ENCODE peak calls at places on chromosomes 11 and 22, in five cellular contexts. V is H1, Y is esophagus muscularis mucosa, M is neural crest cell, A is foreskin fibroblast. T is an unnamed sample.

GRCh38 chr22:28882545-28882877 is 861 bp upstream of the ZNRF3 start:
- DNase-seq in V (no peak), Y (no peak), M (no peak), A (peak; percentile 55), T (peak; percentile 12)

GRCh38 chr22:42326786-42327185 is 56.3 kb upstream of the TCF20 start:
- DNase-seq in V (no peak), Y (no peak), M (no peak), A (peak; percentile 26), T (no peak)

GRCh38 chr11:59171508-59172322 is at the start of gene DTX4:
- DNase-seq in V (peak; percentile 79), Y (peak; percentile 97), M (peak; percentile 96), A (peak; percentile 95), T (peak; percentile 95)

GRCh38 chr11:24437123-24437522 is 59.7 kb upstream of the LUZP2 start:
- DNase-seq in V (no peak), Y (no peak), M (no peak), A (no peak), T (no peak)

GRCh38 chr22:50605349-50606074 is 4.9 kb downstream of the MAPK8IP2 start:
- DNase-seq in V (no peak), Y (no peak), M (no peak), A (no peak), T (no peak)

GRCh38 chr11:26749927-26750326 is 28.1 kb upstream of the SLC5A12 start:
- DNase-seq in V (no peak), Y (no peak), M (no peak), A (no peak), T (no peak)

GRCh38 chr11:13941790-13942189 is 20.7 kb upstream of the SPON1 start:
- DNase-seq in V (no peak), Y (no peak), M (no peak), A (no peak), T (no peak)

GRCh38 chr11:109960831-109961230 is 132.4 kb upstream of the ZC3H12C start:
- DNase-seq in V (no peak), Y (no peak), M (no peak), A (peak; percentile 90), T (no peak)

GRCh38 chr11:16361108-16361869 is 4.9 kb upstream of the SOX6 start:
- DNase-seq in V (no peak), Y (no peak), M (no peak), A (no peak), T (no peak)

GRCh38 chr11:76542436-76542835 is 97.6 kb downstream of the EMSY start:
- DNase-seq in V (no peak), Y (no peak), M (no peak), A (no peak), T (no peak)

GRCh38 chr11:65479184-65480145 is 19.4 kb upstream of the MALAT1 start:
- DNase-seq in V (no peak), Y (no peak), M (no peak), A (peak; percentile 87), T (no peak)

GRCh38 chr22:18156878-18157713 is 7.1 kb downstream of the USP18 start:
- DNase-seq in V (peak; percentile 54), Y (no peak), M (peak; percentile 76), A (peak; percentile 95), T (peak; percentile 90)

GRCh38 chr11:47946682-47947575 is 33.4 kb upstream of the PTPRJ start:
- DNase-seq in V (no peak), Y (peak; percentile 92), M (no peak), A (peak; percentile 96), T (no peak)

GRCh38 chr11:12540913-12541587 is 133.2 kb upstream of the TEAD1 start:
- DNase-seq in V (no peak), Y (peak; percentile 92), M (no peak), A (peak; percentile 93), T (no peak)

GRCh38 chr11:70298243-70298915 is 27.9 kb downstream of the PPFIA1 start:
- DNase-seq in V (no peak), Y (no peak), M (no peak), A (no peak), T (no peak)

GRCh38 chr22:48208894-48209293 is 1446.4 kb downstream of the TBC1D22A start:
- DNase-seq in V (no peak), Y (peak; percentile 42), M (no peak), A (no peak), T (no peak)

GRCh38 chr11:65524010-65524746 is 705 bp upstream of the SCYL1 start:
- DNase-seq in V (no peak), Y (no peak), M (no peak), A (peak; percentile 51), T (no peak)

GRCh38 chr11:100727410-100727809 is 40.3 kb downstream of the ARHGAP42 start:
- DNase-seq in V (no peak), Y (no peak), M (no peak), A (no peak), T (no peak)

GRCh38 chr11:6556139-6556949 is 47.1 kb downstream of the RRP8 start:
- DNase-seq in V (no peak), Y (no peak), M (no peak), A (no peak), T (no peak)

GRCh38 chr11:19102521-19102900 is 14.5 kb upstream of the ZDHHC13 start:
- DNase-seq in V (no peak), Y (no peak), M (no peak), A (no peak), T (no peak)

GRCh38 chr11:109423114-109423859 is 1.3 kb downstream of the C11orf87 start:
- DNase-seq in V (peak; percentile 2), Y (no peak), M (peak; percentile 10), A (peak; percentile 4), T (peak; percentile 45)

GRCh38 chr22:44580756-44581435 is 82.9 kb upstream of the RTL6 start:
- DNase-seq in V (no peak), Y (no peak), M (no peak), A (no peak), T (no peak)

GRCh38 chr11:87150936-87151335 is 113.2 kb downstream of the TMEM135 start:
- DNase-seq in V (no peak), Y (no peak), M (no peak), A (peak; percentile 24), T (no peak)

GRCh38 chr22:30824096-30824495 is 129.4 kb downstream of the OSBP2 start:
- DNase-seq in V (no peak), Y (no peak), M (no peak), A (no peak), T (no peak)

GRCh38 chr11:95897731-95898130 is 26.2 kb downstream of the MTMR2 start:
- DNase-seq in V (no peak), Y (no peak), M (no peak), A (peak; percentile 59), T (no peak)

GRCh38 chr11:91819743-91820142 is 404.9 kb upstream of the FAT3 start:
- DNase-seq in V (no peak), Y (no peak), M (no peak), A (no peak), T (no peak)

GRCh38 chr11:119729581-119730346 is 764 bp upstream of the NECTIN1 start:
- DNase-seq in V (no peak), Y (no peak), M (no peak), A (peak; percentile 83), T (no peak)
- TF ChIP-seq CTCF in V (no peak), Y (peak; percentile 3), M (peak; percentile 36), A (no peak), T (peak; percentile 10)

GRCh38 chr11:102661040-102661439 is 35.9 kb upstream of the MMP20 start:
- DNase-seq in V (no peak), Y (no peak), M (no peak), A (no peak), T (no peak)

GRCh38 chr11:102664001-102664752 is 39.0 kb upstream of the MMP20 start:
- DNase-seq in V (no peak), Y (no peak), M (no peak), A (no peak), T (peak; percentile 12)

GRCh38 chr11:102669664-102670063 is 35.9 kb downstream of the MMP27 start:
- DNase-seq in V (no peak), Y (no peak), M (no peak), A (peak; percentile 42), T (no peak)

GRCh38 chr11:102662607-102663006 is 37.5 kb upstream of the MMP20 start:
- DNase-seq in V (no peak), Y (no peak), M (no peak), A (no peak), T (no peak)

DNA sequence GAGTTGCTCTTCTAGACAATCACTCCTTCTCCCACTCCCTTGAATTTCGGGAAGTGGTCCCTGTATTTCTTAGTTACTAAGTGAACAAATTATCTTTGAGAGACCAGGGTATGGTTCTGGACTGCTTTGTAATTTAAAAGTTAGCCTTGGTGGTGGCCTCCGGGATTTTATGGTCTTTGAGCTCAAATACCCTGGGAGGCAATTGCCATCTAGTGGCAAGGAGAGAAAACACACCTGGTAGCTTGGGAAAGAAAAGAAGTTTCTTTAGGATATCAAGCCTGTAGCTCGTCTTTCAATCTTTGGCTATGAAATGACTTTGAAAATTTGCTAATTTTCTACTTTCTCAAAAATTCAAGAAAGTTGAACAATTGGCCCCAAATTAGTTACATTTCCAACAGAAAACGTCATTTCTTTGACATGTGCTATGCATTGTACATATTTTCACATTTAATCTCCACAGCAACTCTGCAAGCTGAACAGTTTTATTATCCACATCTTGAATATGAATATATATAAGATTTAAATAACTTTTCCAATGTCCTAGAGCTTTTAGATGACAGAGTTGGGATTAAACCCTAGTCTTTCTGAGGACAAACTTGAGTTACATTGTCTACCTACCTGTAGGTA is 39.1 kb downstream of the MMP27 start:
- DNase-seq in V (no peak), Y (no peak), M (peak; percentile 3), A (peak; percentile 75), T (no peak)
- TF ChIP-seq CTCF in V (peak; percentile 8), Y (peak; percentile 63), M (peak; percentile 86), A (peak; percentile 85), T (peak; percentile 86)

GRCh38 chr11:5505363-5506048 is 4.3 kb downstream of the UBQLN3 start:
- DNase-seq in V (no peak), Y (no peak), M (no peak), A (no peak), T (no peak)

GRCh38 chr11:5507586-5508305 is 2.0 kb downstream of the UBQLN3 start:
- DNase-seq in V (no peak), Y (no peak), M (no peak), A (no peak), T (no peak)

GRCh38 chr11:5508605-5509004 is 1.2 kb downstream of the UBQLN3 start:
- DNase-seq in V (no peak), Y (no peak), M (no peak), A (no peak), T (no peak)

GRCh38 chr11:5509803-5510202 is at the start of gene UBQLN3:
- DNase-seq in V (no peak), Y (no peak), M (no peak), A (no peak), T (no peak)

GRCh38 chr11:5507177-5507576 is 2.6 kb downstream of the UBQLN3 start:
- DNase-seq in V (no peak), Y (no peak), M (no peak), A (no peak), T (no peak)
- TF ChIP-seq CTCF in V (no peak), Y (no peak), M (no peak), A (no peak), T (no peak)

GRCh38 chr22:35631597-35631996 is 14.5 kb upstream of the MB start:
- DNase-seq in V (peak; percentile 47), Y (no peak), M (peak; percentile 35), A (peak; percentile 47), T (peak; percentile 43)
- TF ChIP-seq CTCF in V (peak; percentile 98), Y (peak; percentile 12), M (peak; percentile 61), A (peak; percentile 49), T (peak; percentile 67)

DNA sequence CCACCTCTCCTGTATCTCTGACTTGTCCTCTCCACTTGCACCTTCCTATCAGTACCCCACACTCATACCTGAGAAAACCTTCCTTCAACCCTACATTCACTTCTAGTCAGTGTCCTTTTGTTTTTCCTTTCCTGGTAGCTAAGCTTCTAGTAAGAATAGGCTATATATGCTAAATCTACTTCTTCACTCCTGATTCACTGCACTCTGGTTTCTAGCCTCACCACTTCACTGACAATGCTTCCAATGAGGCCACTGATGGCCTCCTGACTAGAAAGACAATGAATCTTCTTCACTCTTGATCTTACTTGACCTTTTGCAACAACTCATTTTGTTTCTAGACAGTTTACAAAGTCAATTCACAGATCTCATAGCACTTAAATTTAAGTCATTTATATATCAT is 52.0 kb downstream of the RELT start:
- DNase-seq in V (no peak), Y (no peak), M (no peak), A (no peak), T (no peak)
- TF ChIP-seq CTCF in V (no peak), Y (no peak), M (no peak), A (no peak), T (no peak)